ENCODE peak calls at places on chromosomes 6 and 20, in five cellular contexts. One of them, this sample, is unnamed.

GRCh38 chr6:5513393-5513792 is 252.1 kb downstream of the FARS2 start:
- DNase-seq in fibroblast of lung: no peak
- DNase-seq in endothelial cell of umbilical vein: no peak
- DNase-seq in mammary epithelial cell: no peak
- DNase-seq in HCT116: no peak
- DNase-seq in this sample: no peak

GRCh38 chr6:166656269-166657206 is 29.5 kb upstream of the RPS6KA2 start:
- DNase-seq in fibroblast of lung: peak; percentile 37
- DNase-seq in HCT116: no peak
- DNase-seq in endothelial cell of umbilical vein: no peak
- DNase-seq in mammary epithelial cell: no peak
- DNase-seq in this sample: peak; percentile 15

GRCh38 chr20:22509090-22509938 is 75.1 kb downstream of the FOXA2 start:
- DNase-seq in endothelial cell of umbilical vein: no peak
- DNase-seq in HCT116: no peak
- DNase-seq in fibroblast of lung: no peak
- DNase-seq in mammary epithelial cell: no peak
- DNase-seq in this sample: no peak

GRCh38 chr20:44714102-44714700 is 968 bp upstream of the CCN5 start:
- DNase-seq in mammary epithelial cell: no peak
- DNase-seq in endothelial cell of umbilical vein: no peak
- DNase-seq in HCT116: no peak
- DNase-seq in fibroblast of lung: peak; percentile 55
- DNase-seq in this sample: no peak

GRCh38 chr6:6749791-6750434 is 161.4 kb downstream of the LY86 start:
- DNase-seq in HCT116: peak; percentile 56
- DNase-seq in endothelial cell of umbilical vein: peak; percentile 15
- DNase-seq in fibroblast of lung: peak; percentile 94
- DNase-seq in mammary epithelial cell: peak; percentile 43
- DNase-seq in this sample: peak; percentile 81

GRCh38 chr6:117829594-117830319 is 77.3 kb upstream of the SLC35F1 start:
- DNase-seq in endothelial cell of umbilical vein: peak; percentile 39
- DNase-seq in fibroblast of lung: peak; percentile 22
- DNase-seq in mammary epithelial cell: peak; percentile 33
- DNase-seq in HCT116: peak; percentile 51
- DNase-seq in this sample: peak; percentile 65

GRCh38 chr6:135722679-135723078 is 128.8 kb upstream of the PDE7B start:
- DNase-seq in fibroblast of lung: peak; percentile 81
- DNase-seq in endothelial cell of umbilical vein: peak; percentile 88
- DNase-seq in mammary epithelial cell: peak; percentile 84
- DNase-seq in HCT116: peak; percentile 86
- DNase-seq in this sample: peak; percentile 68

GRCh38 chr6:5619249-5619648 is 357.9 kb downstream of the FARS2 start:
- DNase-seq in fibroblast of lung: no peak
- DNase-seq in endothelial cell of umbilical vein: no peak
- DNase-seq in mammary epithelial cell: no peak
- DNase-seq in HCT116: no peak
- DNase-seq in this sample: no peak

GRCh38 chr20:36467076-36467999 is 74.0 kb upstream of the MYL9 start:
- DNase-seq in fibroblast of lung: peak; percentile 42
- DNase-seq in mammary epithelial cell: peak; percentile 70
- DNase-seq in endothelial cell of umbilical vein: peak; percentile 64
- DNase-seq in HCT116: no peak
- DNase-seq in this sample: peak; percentile 31

GRCh38 chr6:154099211-154099610 is 60.2 kb downstream of the OPRM1 start:
- DNase-seq in mammary epithelial cell: no peak
- DNase-seq in endothelial cell of umbilical vein: no peak
- DNase-seq in fibroblast of lung: no peak
- DNase-seq in HCT116: no peak
- DNase-seq in this sample: no peak

GRCh38 chr6:113697642-113698410 is 159.3 kb upstream of the MARCKS start:
- DNase-seq in mammary epithelial cell: peak; percentile 89
- DNase-seq in HCT116: no peak
- DNase-seq in endothelial cell of umbilical vein: no peak
- DNase-seq in fibroblast of lung: peak; percentile 96
- DNase-seq in this sample: no peak

GRCh38 chr20:62239278-62239879 is 1.1 kb downstream of the OSBPL2 start:
- DNase-seq in fibroblast of lung: no peak
- DNase-seq in endothelial cell of umbilical vein: no peak
- DNase-seq in HCT116: no peak
- DNase-seq in mammary epithelial cell: no peak
- DNase-seq in this sample: no peak

GRCh38 chr6:81204741-81205140 is 547.7 kb downstream of the TENT5A start:
- DNase-seq in fibroblast of lung: peak; percentile 4
- DNase-seq in HCT116: peak; percentile 27
- DNase-seq in endothelial cell of umbilical vein: no peak
- DNase-seq in mammary epithelial cell: no peak
- DNase-seq in this sample: no peak

GRCh38 chr20:22425344-22426295 is 158.8 kb downstream of the FOXA2 start:
- DNase-seq in mammary epithelial cell: no peak
- DNase-seq in fibroblast of lung: no peak
- DNase-seq in HCT116: no peak
- DNase-seq in endothelial cell of umbilical vein: no peak
- DNase-seq in this sample: no peak

GRCh38 chr6:7389162-7389450 is 436 bp downstream of the CAGE1 start:
- DNase-seq in mammary epithelial cell: no peak
- DNase-seq in endothelial cell of umbilical vein: no peak
- DNase-seq in HCT116: no peak
- DNase-seq in fibroblast of lung: no peak
- DNase-seq in this sample: peak; percentile 88

GRCh38 chr20:12535316-12535715 is 473.5 kb upstream of the SPTLC3 start:
- DNase-seq in mammary epithelial cell: no peak
- DNase-seq in endothelial cell of umbilical vein: no peak
- DNase-seq in fibroblast of lung: no peak
- DNase-seq in HCT116: no peak
- DNase-seq in this sample: peak; percentile 6

GRCh38 chr6:160005861-160006540 is 37.1 kb downstream of the IGF2R start:
- DNase-seq in endothelial cell of umbilical vein: peak; percentile 26
- DNase-seq in HCT116: no peak
- DNase-seq in mammary epithelial cell: peak; percentile 19
- DNase-seq in fibroblast of lung: peak; percentile 68
- DNase-seq in this sample: no peak

GRCh38 chr20:24389686-24390085 is 79.7 kb upstream of the SYNDIG1 start:
- DNase-seq in mammary epithelial cell: no peak
- DNase-seq in fibroblast of lung: no peak
- DNase-seq in endothelial cell of umbilical vein: no peak
- DNase-seq in HCT116: no peak
- DNase-seq in this sample: no peak

GRCh38 chr6:17212541-17213371 is 68.4 kb upstream of the RBM24 start:
- DNase-seq in HCT116: no peak
- DNase-seq in endothelial cell of umbilical vein: no peak
- DNase-seq in mammary epithelial cell: no peak
- DNase-seq in fibroblast of lung: peak; percentile 42
- DNase-seq in this sample: peak; percentile 48

GRCh38 chr6:39452306-39452705 is 129.8 kb upstream of the KCNK16 start:
- DNase-seq in HCT116: no peak
- DNase-seq in fibroblast of lung: peak; percentile 45
- DNase-seq in endothelial cell of umbilical vein: no peak
- DNase-seq in mammary epithelial cell: peak; percentile 62
- DNase-seq in this sample: no peak

GRCh38 chr6:157982580-157983438 is 1.1 kb downstream of the SYNJ2 start:
- DNase-seq in endothelial cell of umbilical vein: peak; percentile 80
- DNase-seq in mammary epithelial cell: peak; percentile 43
- DNase-seq in fibroblast of lung: peak; percentile 45
- DNase-seq in HCT116: no peak
- DNase-seq in this sample: no peak

GRCh38 chr6:2579789-2580570 is 170.7 kb downstream of the MYLK4 start:
- DNase-seq in HCT116: no peak
- DNase-seq in endothelial cell of umbilical vein: no peak
- DNase-seq in fibroblast of lung: no peak
- DNase-seq in mammary epithelial cell: no peak
- DNase-seq in this sample: no peak

GRCh38 chr20:36591854-36592641 is 13.5 kb upstream of the RAB5IF start:
- DNase-seq in endothelial cell of umbilical vein: no peak
- DNase-seq in HCT116: peak; percentile 22
- DNase-seq in fibroblast of lung: peak; percentile 60
- DNase-seq in mammary epithelial cell: peak; percentile 9
- DNase-seq in this sample: peak; percentile 57

GRCh38 chr6:32411943-32412342 is 5.0 kb upstream of the BTNL2 start:
- DNase-seq in HCT116: no peak
- DNase-seq in fibroblast of lung: no peak
- DNase-seq in mammary epithelial cell: no peak
- DNase-seq in endothelial cell of umbilical vein: no peak
- DNase-seq in this sample: peak; percentile 35

GRCh38 chr6:83511901-83512681 is at the start of gene PRSS35:
- DNase-seq in HCT116: peak; percentile 32
- DNase-seq in endothelial cell of umbilical vein: peak; percentile 53
- DNase-seq in fibroblast of lung: peak; percentile 60
- DNase-seq in mammary epithelial cell: peak; percentile 40
- DNase-seq in this sample: peak; percentile 82

GRCh38 chr6:141097471-141097870 is 1035.3 kb upstream of the GJE1 start:
- DNase-seq in endothelial cell of umbilical vein: no peak
- DNase-seq in HCT116: no peak
- DNase-seq in mammary epithelial cell: peak; percentile 61
- DNase-seq in fibroblast of lung: peak; percentile 32
- DNase-seq in this sample: no peak

GRCh38 chr6:170281331-170282292 is 9.3 kb downstream of the DLL1 start:
- DNase-seq in HCT116: no peak
- DNase-seq in fibroblast of lung: no peak
- DNase-seq in endothelial cell of umbilical vein: no peak
- DNase-seq in mammary epithelial cell: no peak
- DNase-seq in this sample: no peak

GRCh38 chr20:60050193-60050960 is 92.2 kb downstream of the CDH26 start:
- DNase-seq in mammary epithelial cell: peak; percentile 56
- DNase-seq in endothelial cell of umbilical vein: no peak
- DNase-seq in fibroblast of lung: no peak
- DNase-seq in HCT116: peak; percentile 26
- DNase-seq in this sample: peak; percentile 66

GRCh38 chr6:6751615-6752014 is 163.1 kb downstream of the LY86 start:
- DNase-seq in fibroblast of lung: no peak
- DNase-seq in HCT116: peak; percentile 39
- DNase-seq in mammary epithelial cell: no peak
- DNase-seq in endothelial cell of umbilical vein: no peak
- DNase-seq in this sample: peak; percentile 32

DNA sequence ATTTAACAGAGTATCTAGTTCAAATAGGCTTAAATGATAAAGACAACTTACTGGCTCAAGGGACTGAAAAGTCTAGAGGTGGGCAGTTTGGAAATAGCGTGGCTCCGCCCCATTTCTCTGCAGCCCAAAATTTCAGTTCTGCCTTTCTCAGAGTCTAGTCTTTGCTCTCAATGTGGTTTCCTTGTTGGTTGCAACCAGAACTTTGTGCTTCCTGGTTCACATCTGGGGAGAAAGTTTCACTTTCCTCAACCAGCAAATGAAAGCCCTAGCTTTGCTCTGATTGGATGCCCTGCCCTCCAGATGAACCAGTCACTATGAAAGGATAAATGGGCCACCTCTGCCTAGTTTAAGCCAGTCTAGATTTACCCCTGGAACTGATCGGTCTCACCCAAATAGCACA is 14.9 kb downstream of the SYCP2L start:
- DNase-seq in endothelial cell of umbilical vein: no peak
- DNase-seq in fibroblast of lung: no peak
- DNase-seq in HCT116: no peak
- DNase-seq in mammary epithelial cell: no peak
- DNase-seq in this sample: no peak
- TF ChIP-seq CTCF in endothelial cell of umbilical vein: no peak
- TF ChIP-seq CTCF in fibroblast of lung: no peak
- TF ChIP-seq CTCF in HCT116: no peak
- TF ChIP-seq CTCF in mammary epithelial cell: no peak
- TF ChIP-seq CTCF in this sample: no peak

GRCh38 chr20:9930142-9930541 is 91.3 kb upstream of the PAK5 start:
- DNase-seq in fibroblast of lung: no peak
- DNase-seq in HCT116: no peak
- DNase-seq in mammary epithelial cell: peak; percentile 24
- DNase-seq in endothelial cell of umbilical vein: no peak
- DNase-seq in this sample: no peak
- TF ChIP-seq EZH2 in fibroblast of lung: no peak
- TF ChIP-seq EZH2 in HCT116: no peak
- TF ChIP-seq EZH2 in mammary epithelial cell: no peak
- TF ChIP-seq EZH2 in endothelial cell of umbilical vein: no peak
- TF ChIP-seq EZH2 in this sample: no peak

GRCh38 chr6:34867484-34867883 is 20.4 kb downstream of the TAF11 start:
- DNase-seq in endothelial cell of umbilical vein: no peak
- DNase-seq in HCT116: no peak
- DNase-seq in fibroblast of lung: no peak
- DNase-seq in mammary epithelial cell: no peak
- DNase-seq in this sample: no peak
- TF ChIP-seq CTCF in endothelial cell of umbilical vein: no peak
- TF ChIP-seq CTCF in HCT116: no peak
- TF ChIP-seq CTCF in fibroblast of lung: peak; percentile 16
- TF ChIP-seq CTCF in mammary epithelial cell: no peak
- TF ChIP-seq CTCF in this sample: no peak

GRCh38 chr6:108123516-108123929 is 42.3 kb upstream of the NR2E1 start:
- DNase-seq in endothelial cell of umbilical vein: no peak
- DNase-seq in mammary epithelial cell: no peak
- DNase-seq in HCT116: no peak
- DNase-seq in fibroblast of lung: no peak
- DNase-seq in this sample: no peak

GRCh38 chr6:108120311-108120710 is 45.5 kb upstream of the NR2E1 start:
- DNase-seq in HCT116: no peak
- DNase-seq in fibroblast of lung: no peak
- DNase-seq in endothelial cell of umbilical vein: no peak
- DNase-seq in mammary epithelial cell: no peak
- DNase-seq in this sample: no peak

GRCh38 chr6:108123946-108124345 is 41.9 kb upstream of the NR2E1 start:
- DNase-seq in endothelial cell of umbilical vein: no peak
- DNase-seq in mammary epithelial cell: no peak
- DNase-seq in HCT116: no peak
- DNase-seq in fibroblast of lung: no peak
- DNase-seq in this sample: no peak

GRCh38 chr6:108119212-108120141 is 44.9 kb upstream of the OSTM1 start:
- DNase-seq in HCT116: no peak
- DNase-seq in fibroblast of lung: no peak
- DNase-seq in mammary epithelial cell: no peak
- DNase-seq in endothelial cell of umbilical vein: no peak
- DNase-seq in this sample: no peak

DNA sequence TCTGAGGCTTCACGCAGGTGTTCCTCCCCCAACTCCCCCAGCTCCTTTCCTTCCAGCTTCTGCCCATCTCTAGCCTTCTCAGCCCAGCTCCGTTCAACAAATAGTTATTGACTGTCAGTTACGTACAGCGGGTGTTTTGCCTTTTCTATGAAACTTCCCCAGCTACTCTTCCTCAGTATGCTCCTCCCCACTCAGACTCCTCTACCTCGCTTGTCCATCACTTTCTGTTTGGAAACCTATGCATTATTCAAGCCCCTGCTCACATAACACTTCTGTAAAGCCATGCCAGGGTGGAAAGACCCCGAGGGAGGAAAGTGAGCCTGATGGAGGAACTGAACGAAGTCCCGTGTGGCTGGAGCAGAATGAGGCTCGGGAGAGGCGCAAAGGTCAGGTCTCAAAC is 44.2 kb upstream of the NR2E1 start:
- DNase-seq in mammary epithelial cell: no peak
- DNase-seq in endothelial cell of umbilical vein: no peak
- DNase-seq in fibroblast of lung: no peak
- DNase-seq in HCT116: no peak
- DNase-seq in this sample: no peak
- TF ChIP-seq EZH2 in mammary epithelial cell: no peak
- TF ChIP-seq EZH2 in endothelial cell of umbilical vein: peak; percentile 22
- TF ChIP-seq EZH2 in fibroblast of lung: no peak
- TF ChIP-seq EZH2 in HCT116: no peak
- TF ChIP-seq EZH2 in this sample: no peak

GRCh38 chr6:42230320-42231034 is 12.8 kb upstream of the MRPS10 start:
- DNase-seq in fibroblast of lung: peak; percentile 47
- DNase-seq in endothelial cell of umbilical vein: peak; percentile 20
- DNase-seq in mammary epithelial cell: no peak
- DNase-seq in HCT116: no peak
- DNase-seq in this sample: no peak
- TF ChIP-seq CTCF in fibroblast of lung: peak; percentile 29
- TF ChIP-seq CTCF in endothelial cell of umbilical vein: peak; percentile 22
- TF ChIP-seq CTCF in mammary epithelial cell: peak; percentile 68
- TF ChIP-seq CTCF in HCT116: peak; percentile 72
- TF ChIP-seq CTCF in this sample: peak; percentile 35

This sample was measured in hepatocyte.